ENCODE peak calls at places on chromosomes 6 and 20, in seven cellular contexts. L, M, J, G, K, E and T are unnamed samples.

GRCh38 chr6:111581957-111582356 is 23.7 kb downstream of the TRAF3IP2 start:
- DNase-seq in L (no peak), M (no peak), J (no peak), G (no peak), K (no peak), E (no peak), T (no peak)

GRCh38 chr6:100468013-100468622 is 3.4 kb upstream of the SIM1 start:
- DNase-seq in L (no peak), M (no peak), J (no peak), G (no peak), K (no peak), E (no peak), T (no peak)

GRCh38 chr6:152054441-152054840 is 247.0 kb downstream of the ESR1 start:
- DNase-seq in L (no peak), M (no peak), J (no peak), G (no peak), K (peak), E (no peak), T (peak)

GRCh38 chr6:167116109-167116837 is 6.6 kb upstream of the CCR6 start:
- DNase-seq in L (no peak), M (no peak), J (no peak), G (no peak), K (peak), E (no peak), T (no peak)

GRCh38 chr6:21099338-21100314 is 493.9 kb upstream of the SOX4 start:
- DNase-seq in L (no peak), M (no peak), J (no peak), G (no peak), K (no peak), E (no peak), T (no peak)

GRCh38 chr6:87794922-87795885 is 93.2 kb upstream of the AKIRIN2 start:
- DNase-seq in L (no peak), M (no peak), J (no peak), G (peak), K (no peak), E (no peak), T (peak)

GRCh38 chr20:42678895-42679294 is 510.8 kb downstream of the PTPRT start:
- DNase-seq in L (no peak), M (no peak), J (no peak), G (peak), K (no peak), E (no peak), T (no peak)

GRCh38 chr6:107080036-107080435 is 35.3 kb downstream of the BEND3 start:
- DNase-seq in L (no peak), M (no peak), J (no peak), G (peak), K (no peak), E (no peak), T (no peak)

GRCh38 chr6:148934534-148934933 is 187.7 kb downstream of the UST start:
- DNase-seq in L (no peak), M (no peak), J (peak), G (no peak), K (peak), E (peak), T (no peak)

GRCh38 chr6:55153284-55153683 is 21.0 kb upstream of the HCRTR2 start:
- DNase-seq in L (no peak), M (no peak), J (no peak), G (no peak), K (no peak), E (no peak), T (no peak)

GRCh38 chr6:111427341-111428116 is 55.5 kb downstream of the REV3L start:
- DNase-seq in L (no peak), M (no peak), J (no peak), G (no peak), K (peak), E (no peak), T (peak)

GRCh38 chr20:858011-858410 is 24.5 kb downstream of the FAM110A start:
- DNase-seq in L (no peak), M (no peak), J (no peak), G (no peak), K (no peak), E (no peak), T (no peak)

GRCh38 chr20:23036371-23036770 is 1.3 kb downstream of the SSTR4 start:
- DNase-seq in L (no peak), M (no peak), J (no peak), G (no peak), K (no peak), E (peak), T (no peak)

GRCh38 chr6:163793584-163793983 is 379.1 kb downstream of the QKI start:
- DNase-seq in L (no peak), M (no peak), J (no peak), G (no peak), K (peak), E (no peak), T (no peak)

GRCh38 chr20:58127731-58128130 is 100.7 kb downstream of the ANKRD60 start:
- DNase-seq in L (no peak), M (no peak), J (no peak), G (no peak), K (peak), E (no peak), T (peak)

GRCh38 chr20:24634855-24635254 is 165.4 kb downstream of the SYNDIG1 start:
- DNase-seq in L (no peak), M (no peak), J (no peak), G (peak), K (peak), E (no peak), T (peak)

GRCh38 chr6:170229851-170230519 is 60.9 kb downstream of the DLL1 start:
- DNase-seq in L (no peak), M (no peak), J (no peak), G (no peak), K (no peak), E (no peak), T (no peak)

GRCh38 chr6:20126789-20127653 is 85.2 kb downstream of the MBOAT1 start:
- DNase-seq in L (peak), M (peak), J (peak), G (peak), K (peak), E (peak), T (peak)

GRCh38 chr20:3209946-3210317 is 634 bp downstream of the ITPA start:
- DNase-seq in L (no peak), M (no peak), J (no peak), G (no peak), K (no peak), E (no peak), T (no peak)

GRCh38 chr6:54980511-54981275 is 134.1 kb downstream of the FAM83B start:
- DNase-seq in L (no peak), M (no peak), J (no peak), G (no peak), K (no peak), E (no peak), T (no peak)

GRCh38 chr6:160081398-160081797 is 40.2 kb upstream of the SLC22A1 start:
- DNase-seq in L (no peak), M (no peak), J (no peak), G (peak), K (no peak), E (no peak), T (no peak)

GRCh38 chr20:31515775-31516107 is 1.5 kb downstream of the HM13 start:
- DNase-seq in L (no peak), M (no peak), J (no peak), G (no peak), K (no peak), E (no peak), T (no peak)

GRCh38 chr20:53660078-53660909 is 66.7 kb upstream of the ZNF217 start:
- DNase-seq in L (no peak), M (peak), J (no peak), G (no peak), K (peak), E (peak), T (no peak)

GRCh38 chr20:32010666-32011065 is 428 bp downstream of the CCM2L start:
- DNase-seq in L (no peak), M (no peak), J (no peak), G (peak), K (no peak), E (no peak), T (no peak)

GRCh38 chr6:107787589-107787960 is 36.5 kb downstream of the SCML4 start:
- DNase-seq in L (no peak), M (no peak), J (no peak), G (peak), K (no peak), E (no peak), T (no peak)

GRCh38 chr20:18739785-18740184 is 73.8 kb upstream of the SCP2D1 start:
- DNase-seq in L (no peak), M (no peak), J (no peak), G (peak), K (peak), E (no peak), T (no peak)

GRCh38 chr20:50834599-50835005 is 39.7 kb downstream of the BCAS4 start:
- DNase-seq in L (no peak), M (no peak), J (no peak), G (no peak), K (peak), E (no peak), T (no peak)

GRCh38 chr6:159762681-159763293 is 942 bp downstream of the ACAT2 start:
- DNase-seq in L (peak), M (peak), J (no peak), G (no peak), K (no peak), E (no peak), T (no peak)

GRCh38 chr6:114151070-114151685 is 180.2 kb upstream of the HDAC2 start:
- DNase-seq in L (no peak), M (no peak), J (no peak), G (no peak), K (no peak), E (no peak), T (no peak)

GRCh38 chr6:35080016-35080680 is 61.0 kb downstream of the TCP11 start:
- DNase-seq in L (no peak), M (no peak), J (no peak), G (peak), K (no peak), E (peak), T (no peak)

GRCh38 chr6:35804996-35805736 is at the start of gene LHFPL5:
- DNase-seq in L (peak), M (peak), J (no peak), G (peak), K (peak), E (peak), T (peak)

GRCh38 chr20:43751167-43752050 is 24.6 kb upstream of the GTSF1L start:
- DNase-seq in L (no peak), M (no peak), J (no peak), G (no peak), K (peak), E (no peak), T (peak)

GRCh38 chr20:38542994-38543906 is 37.7 kb upstream of the ADIG start:
- DNase-seq in L (no peak), M (no peak), J (no peak), G (no peak), K (no peak), E (no peak), T (no peak)

GRCh38 chr20:2104236-2104635 is 2.6 kb downstream of the STK35 start:
- DNase-seq in L (no peak), M (no peak), J (no peak), G (no peak), K (no peak), E (no peak), T (no peak)

GRCh38 chr20:8372819-8373218 is 240.8 kb downstream of the PLCB1 start:
- DNase-seq in L (no peak), M (no peak), J (no peak), G (no peak), K (no peak), E (no peak), T (no peak)

GRCh38 chr6:23228439-23229024 is 659.2 kb downstream of the HDGFL1 start:
- DNase-seq in L (no peak), M (no peak), J (no peak), G (peak), K (no peak), E (no peak), T (peak)

GRCh38 chr6:27836080-27836782 is 76.0 kb downstream of the OR2B2 start:
- DNase-seq in L (no peak), M (no peak), J (no peak), G (no peak), K (no peak), E (no peak), T (no peak)

GRCh38 chr6:44311767-44312166 is 1.4 kb downstream of the AARS2 start:
- DNase-seq in L (no peak), M (no peak), J (no peak), G (no peak), K (no peak), E (no peak), T (no peak)

GRCh38 chr6:44312901-44313788 is at the start of gene AARS2:
- DNase-seq in L (peak), M (peak), J (peak), G (peak), K (peak), E (peak), T (peak)

GRCh38 chr6:44315506-44315905 is 2.4 kb upstream of the AARS2 start:
- DNase-seq in L (no peak), M (no peak), J (no peak), G (no peak), K (no peak), E (no peak), T (no peak)

GRCh38 chr6:44321210-44321609 is 8.1 kb upstream of the AARS2 start:
- DNase-seq in L (no peak), M (no peak), J (no peak), G (no peak), K (no peak), E (no peak), T (no peak)

GRCh38 chr6:44316481-44316880 is 3.3 kb upstream of the AARS2 start:
- DNase-seq in L (no peak), M (no peak), J (no peak), G (no peak), K (no peak), E (no peak), T (no peak)
- H3K4me3 ChIP-seq in L (no peak), M (no peak), J (no peak), G (no peak), K (no peak), E (no peak), T (no peak)

DNA sequence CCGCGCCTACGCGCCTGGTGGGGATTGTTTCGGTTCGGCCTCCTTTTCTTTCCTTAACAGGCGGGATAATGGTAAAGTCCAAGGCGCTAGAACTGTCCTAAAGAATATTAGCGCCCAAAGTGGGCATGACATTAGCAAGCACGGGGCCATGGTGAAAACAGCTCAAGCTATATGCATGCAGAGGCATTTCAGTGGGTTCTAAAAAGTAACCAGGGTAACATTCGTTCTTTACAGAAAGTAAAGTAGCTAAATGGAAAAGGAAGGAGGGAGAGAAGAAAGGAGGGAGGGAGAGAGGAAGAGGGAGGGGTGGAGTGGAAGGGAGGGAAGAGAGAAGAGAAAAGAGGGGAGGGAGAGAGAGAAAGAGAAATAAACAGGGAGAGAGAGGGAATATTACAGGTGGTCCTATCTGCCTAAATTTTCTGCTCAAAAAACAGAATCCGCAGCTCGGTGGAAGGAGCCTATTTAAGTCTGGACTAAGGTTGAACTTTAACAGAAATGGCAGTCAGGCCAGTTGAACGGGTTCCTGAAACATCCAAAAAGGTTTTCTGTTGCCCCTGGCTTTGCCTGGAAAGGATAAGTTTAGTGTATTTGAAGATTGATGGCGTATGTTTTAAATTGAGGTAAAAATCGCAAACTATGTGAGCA is 2.0 kb downstream of the TFAP2B start:
- DNase-seq in L (no peak), M (no peak), J (no peak), G (no peak), K (no peak), E (no peak), T (no peak)
- H3K4me3 ChIP-seq in L (no peak), M (no peak), J (no peak), G (peak), K (no peak), E (no peak), T (no peak)

GRCh38 chr6:43275782-43276179 is 22.3 kb upstream of the SLC22A7 start:
- DNase-seq in L (no peak), M (no peak), J (no peak), G (no peak), K (no peak), E (no peak), T (no peak)
- H3K4me3 ChIP-seq in L (peak), M (peak), J (no peak), G (peak), K (no peak), E (no peak), T (no peak)

DNA sequence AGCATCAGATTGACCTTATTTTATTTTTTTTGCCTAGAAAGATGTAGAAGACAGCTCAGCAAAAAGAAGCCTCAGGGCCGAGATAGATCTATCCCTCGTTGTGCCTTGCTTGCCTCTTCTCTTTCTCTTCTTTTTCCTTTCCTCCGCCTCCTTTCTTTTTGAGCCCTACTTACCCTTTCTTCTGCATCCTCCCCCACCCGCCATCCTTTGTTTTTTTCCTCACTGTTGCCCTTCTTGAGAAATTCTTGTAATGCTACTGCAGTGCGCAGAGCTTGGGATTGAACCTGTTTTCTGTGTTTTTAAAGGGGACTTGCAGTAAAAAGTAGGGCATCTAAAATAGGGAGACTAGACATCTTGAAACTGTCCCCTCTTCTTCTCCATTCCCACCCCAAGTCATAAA is 18.6 kb downstream of the RALY start:
- DNase-seq in L (no peak), M (no peak), J (no peak), G (no peak), K (no peak), E (no peak), T (no peak)
- H3K4me3 ChIP-seq in L (no peak), M (no peak), J (no peak), G (peak), K (no peak), E (no peak), T (no peak)

DNA sequence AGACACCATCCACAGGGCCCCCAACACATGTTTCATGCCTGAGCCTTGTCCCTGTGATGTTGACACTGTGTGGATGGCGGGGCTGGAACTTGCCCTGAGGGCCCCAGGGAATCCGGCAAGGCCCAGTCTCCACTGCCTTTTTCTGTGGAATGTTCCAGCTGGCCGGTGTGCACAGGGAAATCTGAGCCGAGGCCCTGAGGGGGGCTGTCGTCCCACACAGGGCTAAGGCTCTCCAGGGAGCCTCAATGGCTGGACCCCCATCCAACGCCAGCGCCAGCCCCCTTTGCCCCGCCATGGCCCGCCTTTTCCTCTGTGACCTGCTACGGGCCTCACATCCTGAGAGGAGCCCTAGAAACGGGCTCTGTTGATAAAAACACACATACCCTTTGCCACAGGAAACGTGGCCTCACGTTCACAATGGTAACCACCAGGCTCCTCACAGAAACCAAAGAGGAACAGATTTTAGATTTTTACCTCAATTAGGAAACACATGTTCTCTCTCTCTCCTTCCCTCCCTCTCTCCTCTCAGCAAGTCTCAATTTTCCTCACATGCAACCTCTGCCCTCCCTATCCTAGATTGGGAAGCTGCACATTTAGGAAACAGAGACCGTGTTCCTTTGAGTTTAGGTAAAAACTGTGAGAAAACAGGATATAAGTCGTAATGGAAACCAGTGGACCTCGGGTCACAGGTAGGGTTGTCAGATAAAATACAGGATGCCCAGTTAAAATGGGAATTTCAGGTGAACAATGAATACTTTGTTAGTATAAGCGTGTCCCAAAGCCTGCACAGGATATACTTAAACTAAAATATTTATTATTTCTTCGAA is 13.7 kb upstream of the ZNF831 start:
- DNase-seq in L (peak), M (peak), J (no peak), G (no peak), K (no peak), E (peak), T (no peak)
- H3K4me3 ChIP-seq in L (peak), M (peak), J (no peak), G (no peak), K (no peak), E (no peak), T (no peak)

GRCh38 chr6:53701333-53702073 is 35.9 kb upstream of the KLHL31 start:
- DNase-seq in L (no peak), M (no peak), J (no peak), G (no peak), K (no peak), E (no peak), T (no peak)

GRCh38 chr6:53703047-53703446 is 37.5 kb upstream of the KLHL31 start:
- DNase-seq in L (no peak), M (no peak), J (no peak), G (no peak), K (no peak), E (no peak), T (no peak)

GRCh38 chr6:53704700-53705099 is 39.1 kb upstream of the KLHL31 start:
- DNase-seq in L (no peak), M (no peak), J (no peak), G (no peak), K (no peak), E (no peak), T (no peak)

GRCh38 chr6:53699462-53699861 is 33.9 kb upstream of the KLHL31 start:
- DNase-seq in L (no peak), M (no peak), J (no peak), G (no peak), K (no peak), E (no peak), T (no peak)

GRCh38 chr6:53702316-53702715 is 36.8 kb upstream of the KLHL31 start:
- DNase-seq in L (no peak), M (no peak), J (no peak), G (no peak), K (no peak), E (no peak), T (no peak)
- H3K4me3 ChIP-seq in L (no peak), M (no peak), J (no peak), G (no peak), K (no peak), E (no peak), T (no peak)

GRCh38 chr6:4930025-4930692 is 73.7 kb downstream of the RPP40 start:
- DNase-seq in L (no peak), M (no peak), J (no peak), G (no peak), K (no peak), E (no peak), T (no peak)
- H3K4me3 ChIP-seq in L (no peak), M (no peak), J (no peak), G (no peak), K (no peak), E (no peak), T (no peak)

GRCh38 chr6:108896111-108896661 is 48.0 kb downstream of the ARMC2 start:
- DNase-seq in L (no peak), M (no peak), J (no peak), G (no peak), K (peak), E (no peak), T (peak)
- H3K4me3 ChIP-seq in L (peak), M (no peak), J (no peak), G (no peak), K (no peak), E (no peak), T (no peak)

GRCh38 chr6:75350808-75351207 is 66.2 kb upstream of the TMEM30A start:
- DNase-seq in L (no peak), M (no peak), J (no peak), G (no peak), K (no peak), E (no peak), T (no peak)

GRCh38 chr6:75350156-75350555 is 65.6 kb upstream of the TMEM30A start:
- DNase-seq in L (no peak), M (no peak), J (no peak), G (no peak), K (no peak), E (no peak), T (no peak)

GRCh38 chr6:75348882-75349261 is 64.3 kb upstream of the TMEM30A start:
- DNase-seq in L (no peak), M (no peak), J (no peak), G (no peak), K (no peak), E (no peak), T (no peak)

GRCh38 chr6:75347797-75348610 is 63.4 kb upstream of the TMEM30A start:
- DNase-seq in L (no peak), M (no peak), J (no peak), G (no peak), K (peak), E (no peak), T (no peak)

GRCh38 chr6:75349262-75349984 is 64.8 kb upstream of the TMEM30A start:
- DNase-seq in L (no peak), M (no peak), J (no peak), G (peak), K (peak), E (peak), T (no peak)
- H3K4me3 ChIP-seq in L (no peak), M (no peak), J (no peak), G (peak), K (peak), E (no peak), T (no peak)